ENCODE peak calls at places on chromosomes 2 and 18, in ten cellular contexts. N is heart left ventricle, X is fibroblast of villous mesenchyme, Y is colonic mucosa, K is body of pancreas, D is WERI-Rb-1, W is transverse colon, A is dorsolateral prefrontal cortex, M is RWPE1, T is left ventricle myocardium inferior. Z is an unnamed sample.

GRCh38 chr2:140273958-140274357 is 1493.8 kb upstream of the NXPH2 start:
- DNase-seq in N (no peak), X (no peak), Y (no peak), K (no peak), D (no peak), W (no peak), A (no peak), M (no peak), T (no peak), Z (no peak)

GRCh38 chr2:179556425-179556824 is 291.8 kb upstream of the SESTD1 start:
- DNase-seq in N (no peak), X (no peak), Y (no peak), K (no peak), D (no peak), W (no peak), A (no peak), M (no peak), T (no peak), Z (no peak)

GRCh38 chr2:191126386-191126785 is 24.4 kb downstream of the STAT4 start:
- DNase-seq in N (no peak), X (no peak), Y (no peak), K (no peak), D (no peak), W (no peak), A (no peak), M (no peak), T (no peak), Z (no peak)

GRCh38 chr2:126220336-126220735 is 435.6 kb upstream of the GYPC start:
- DNase-seq in N (no peak), X (peak), Y (no peak), K (no peak), D (no peak), W (no peak), A (no peak), M (no peak), T (no peak), Z (no peak)

GRCh38 chr18:36786686-36787085 is 42.1 kb downstream of the TPGS2 start:
- DNase-seq in N (peak), X (peak), Y (no peak), K (peak), D (no peak), W (peak), A (no peak), M (no peak), T (peak), Z (no peak)

GRCh38 chr2:173017657-173018420 is 57.8 kb upstream of the MAP3K20 start:
- DNase-seq in N (no peak), X (no peak), Y (no peak), K (no peak), D (peak), W (no peak), A (no peak), M (no peak), T (no peak), Z (no peak)

GRCh38 chr2:96807127-96807471 is 9.0 kb upstream of the CNNM3 start:
- DNase-seq in N (no peak), X (no peak), Y (no peak), K (no peak), D (no peak), W (no peak), A (no peak), M (no peak), T (no peak), Z (no peak)

GRCh38 chr2:17166506-17166905 is 351.7 kb downstream of the RAD51AP2 start:
- DNase-seq in N (no peak), X (peak), Y (no peak), K (no peak), D (no peak), W (no peak), A (no peak), M (no peak), T (no peak), Z (no peak)

DNA sequence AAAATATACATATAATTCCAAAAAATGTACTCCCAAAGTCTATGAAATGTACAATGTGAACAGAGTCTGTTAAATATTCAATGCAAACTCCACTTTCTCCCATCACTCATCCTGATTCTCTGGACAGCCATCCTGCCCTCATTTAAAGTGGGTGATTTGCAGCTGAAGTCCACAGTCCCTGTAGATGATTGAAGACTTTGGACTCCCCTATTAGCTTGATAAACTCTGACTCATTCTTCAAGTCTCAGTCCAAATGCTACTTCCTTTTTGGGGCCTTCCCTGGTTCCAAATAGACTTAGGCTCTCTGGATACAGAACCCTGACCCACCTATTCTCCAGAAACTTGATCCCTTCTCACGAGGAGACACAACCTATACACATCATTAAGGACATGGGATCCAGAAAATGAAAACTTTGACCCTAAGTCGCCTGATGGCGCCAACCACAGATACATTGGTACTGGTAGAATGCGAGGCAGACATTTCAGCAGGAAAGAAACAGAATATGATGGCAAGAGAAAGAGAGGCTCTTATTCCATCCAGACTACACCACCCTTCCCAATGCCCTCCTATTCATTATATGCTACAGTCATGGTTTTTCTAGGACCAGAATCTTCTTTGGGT is 122.7 kb downstream of the VIT start:
- DNase-seq in N (no peak), X (no peak), Y (peak), K (no peak), D (no peak), W (no peak), A (no peak), M (no peak), T (no peak), Z (no peak)
- TF ChIP-seq CTCF in N (no peak), X (no peak), Y (no peak), K (no peak), D (no peak), W (no peak), A (no peak), M (no peak), T (no peak), Z (no peak)

GRCh38 chr2:11904029-11904428 is 157.6 kb downstream of the LPIN1 start:
- DNase-seq in N (no peak), X (no peak), Y (no peak), K (no peak), D (peak), W (no peak), A (no peak), M (no peak), T (no peak), Z (no peak)
- TF ChIP-seq CTCF in N (no peak), X (no peak), Y (no peak), K (no peak), D (peak), W (no peak), A (no peak), M (no peak), T (no peak), Z (no peak)

GRCh38 chr2:149489452-149489851 is 98.1 kb downstream of the MMADHC start:
- DNase-seq in N (no peak), X (no peak), Y (no peak), K (no peak), D (no peak), W (no peak), A (no peak), M (no peak), T (no peak), Z (no peak)

GRCh38 chr2:149488719-149489440 is 98.7 kb downstream of the MMADHC start:
- DNase-seq in N (no peak), X (no peak), Y (no peak), K (no peak), D (no peak), W (no peak), A (no peak), M (no peak), T (no peak), Z (no peak)

GRCh38 chr2:149487189-149487588 is 100.4 kb downstream of the MMADHC start:
- DNase-seq in N (no peak), X (peak), Y (no peak), K (no peak), D (no peak), W (no peak), A (no peak), M (no peak), T (no peak), Z (no peak)

GRCh38 chr2:149492923-149493322 is 94.7 kb downstream of the MMADHC start:
- DNase-seq in N (no peak), X (no peak), Y (no peak), K (no peak), D (no peak), W (no peak), A (no peak), M (no peak), T (no peak), Z (no peak)

DNA sequence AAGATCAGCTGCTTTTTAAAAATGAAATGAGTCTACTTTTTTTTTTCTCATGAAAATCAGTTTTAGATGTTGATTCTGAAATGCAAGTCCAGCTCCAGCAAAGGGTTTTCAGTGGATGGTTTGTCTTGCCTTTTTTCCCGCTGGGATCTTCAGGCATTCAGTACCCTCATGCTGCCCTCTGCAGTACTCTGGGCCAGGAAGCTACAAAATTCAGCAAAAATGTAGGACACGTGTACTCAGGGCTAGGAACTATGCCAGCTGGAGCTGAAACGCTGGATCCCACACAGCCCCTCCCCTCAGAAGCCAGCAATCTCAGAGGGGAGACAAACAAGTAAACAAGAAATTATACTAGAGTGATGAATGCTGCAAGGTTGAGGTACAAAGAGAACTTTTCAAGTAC is 97.3 kb downstream of the MMADHC start:
- DNase-seq in N (no peak), X (peak), Y (no peak), K (no peak), D (no peak), W (no peak), A (no peak), M (no peak), T (no peak), Z (no peak)
- TF ChIP-seq CTCF in N (no peak), X (peak), Y (no peak), K (no peak), D (no peak), W (no peak), A (no peak), M (no peak), T (no peak), Z (no peak)

GRCh38 chr2:214808961-214809750 is at the start of gene BARD1:
- DNase-seq in N (peak), X (peak), Y (peak), K (peak), D (peak), W (peak), A (no peak), M (peak), T (peak), Z (peak)
- TF ChIP-seq CTCF in N (no peak), X (no peak), Y (no peak), K (no peak), D (no peak), W (no peak), A (no peak), M (no peak), T (no peak), Z (no peak)

DNA sequence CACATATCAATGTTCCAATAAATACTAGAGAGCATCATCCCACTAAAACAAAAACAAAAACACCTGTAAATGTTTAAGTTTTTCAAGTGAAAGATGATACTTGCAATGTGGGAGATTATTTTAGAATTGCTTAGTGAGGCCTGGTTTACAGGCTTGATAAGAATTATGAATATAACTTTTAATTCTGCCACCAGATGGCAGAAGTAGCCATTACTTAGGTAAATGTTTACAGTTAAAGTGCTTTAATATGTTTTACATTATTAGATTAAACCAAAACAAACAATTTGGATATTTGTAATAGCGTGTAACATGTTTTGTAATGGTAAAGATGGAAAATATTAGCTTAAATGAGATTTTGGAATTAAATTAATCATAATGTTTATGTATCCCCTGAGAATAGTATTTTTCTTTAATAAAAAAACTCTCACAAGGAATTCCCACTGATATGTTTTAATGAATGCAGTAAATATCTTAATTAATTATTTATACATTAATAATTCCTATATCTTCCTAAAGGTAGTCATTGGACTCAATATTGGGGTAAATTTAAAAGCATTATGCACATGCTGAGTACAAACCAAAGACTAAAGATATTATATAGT is 522.0 kb downstream of the SPAG16 start:
- DNase-seq in N (no peak), X (peak), Y (no peak), K (no peak), D (no peak), W (no peak), A (no peak), M (no peak), T (no peak), Z (no peak)
- TF ChIP-seq CTCF in N (peak), X (peak), Y (no peak), K (no peak), D (no peak), W (no peak), A (peak), M (peak), T (peak), Z (peak)

DNA sequence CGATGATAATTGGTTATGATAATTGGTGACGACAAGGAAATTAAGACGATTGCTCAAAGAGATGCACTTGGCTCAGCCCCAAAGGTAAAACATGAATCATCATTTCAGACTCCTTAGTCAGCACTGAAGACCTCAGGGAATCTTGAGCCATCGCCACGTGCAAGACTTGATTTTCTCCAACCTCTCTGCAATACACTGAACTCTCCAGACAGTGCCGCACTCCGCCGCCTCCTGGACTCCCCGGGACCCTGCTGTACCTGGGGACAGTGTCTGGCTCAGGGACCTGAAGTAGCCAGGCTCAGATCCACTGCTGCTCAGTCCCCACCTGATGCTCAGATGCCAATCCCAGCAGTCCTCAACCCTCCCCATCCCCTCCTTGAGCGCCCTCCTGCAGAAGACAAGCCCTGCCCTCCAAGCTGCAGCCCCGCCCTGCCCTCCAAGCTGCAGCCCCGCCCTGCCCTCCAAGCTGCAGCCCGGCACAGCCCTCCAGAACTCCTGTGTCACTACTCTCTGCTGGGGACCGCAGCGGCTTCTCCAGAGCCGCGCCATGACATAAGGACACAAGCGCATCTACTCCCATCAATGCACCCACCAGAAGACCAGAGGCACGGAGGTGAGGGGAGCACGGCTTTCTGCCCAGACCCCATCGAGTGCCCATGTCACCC is 1.1 kb downstream of the TMEM18 start:
- DNase-seq in N (no peak), X (peak), Y (peak), K (peak), D (peak), W (peak), A (no peak), M (peak), T (no peak), Z (peak)
- TF ChIP-seq CTCF in N (peak), X (peak), Y (no peak), K (no peak), D (no peak), W (no peak), A (peak), M (peak), T (no peak), Z (peak)

GRCh38 chr2:230106771-230107170 is 38.0 kb upstream of the SLC16A14 start:
- DNase-seq in N (no peak), X (no peak), Y (no peak), K (no peak), D (no peak), W (no peak), A (no peak), M (no peak), T (no peak), Z (no peak)
- TF ChIP-seq CTCF in N (no peak), X (no peak), Y (no peak), K (no peak), D (no peak), W (no peak), A (no peak), M (no peak), T (no peak), Z (no peak)

DNA sequence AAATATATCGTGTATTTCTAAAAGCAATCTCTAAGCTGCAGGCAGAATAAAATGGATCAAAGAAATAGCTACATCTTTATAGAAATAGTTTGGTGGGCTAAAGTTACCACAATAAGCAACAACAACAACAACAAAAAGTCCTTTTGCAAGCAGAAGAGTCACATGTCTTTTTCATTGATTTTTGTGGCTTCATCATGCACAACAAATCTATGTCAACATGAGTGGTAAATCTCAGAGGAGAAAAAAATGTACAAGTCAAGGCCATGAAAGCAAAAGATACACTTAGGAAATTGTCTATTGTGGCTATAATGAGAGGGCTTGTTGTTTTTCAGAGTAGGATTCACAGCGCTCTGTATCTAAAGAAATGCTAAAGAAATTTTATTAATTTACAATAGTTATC is 269.7 kb downstream of the GRB14 start:
- DNase-seq in N (no peak), X (no peak), Y (no peak), K (no peak), D (no peak), W (no peak), A (no peak), M (no peak), T (no peak), Z (no peak)
- TF ChIP-seq CTCF in N (no peak), X (no peak), Y (no peak), K (no peak), D (no peak), W (no peak), A (no peak), M (no peak), T (no peak), Z (no peak)

GRCh38 chr18:78986018-78986481 is 6.4 kb downstream of the SALL3 start:
- DNase-seq in N (no peak), X (no peak), Y (no peak), K (no peak), D (peak), W (no peak), A (peak), M (no peak), T (no peak), Z (peak)
- TF ChIP-seq CTCF in N (peak), X (peak), Y (no peak), K (no peak), D (peak), W (no peak), A (peak), M (peak), T (peak), Z (peak)

DNA sequence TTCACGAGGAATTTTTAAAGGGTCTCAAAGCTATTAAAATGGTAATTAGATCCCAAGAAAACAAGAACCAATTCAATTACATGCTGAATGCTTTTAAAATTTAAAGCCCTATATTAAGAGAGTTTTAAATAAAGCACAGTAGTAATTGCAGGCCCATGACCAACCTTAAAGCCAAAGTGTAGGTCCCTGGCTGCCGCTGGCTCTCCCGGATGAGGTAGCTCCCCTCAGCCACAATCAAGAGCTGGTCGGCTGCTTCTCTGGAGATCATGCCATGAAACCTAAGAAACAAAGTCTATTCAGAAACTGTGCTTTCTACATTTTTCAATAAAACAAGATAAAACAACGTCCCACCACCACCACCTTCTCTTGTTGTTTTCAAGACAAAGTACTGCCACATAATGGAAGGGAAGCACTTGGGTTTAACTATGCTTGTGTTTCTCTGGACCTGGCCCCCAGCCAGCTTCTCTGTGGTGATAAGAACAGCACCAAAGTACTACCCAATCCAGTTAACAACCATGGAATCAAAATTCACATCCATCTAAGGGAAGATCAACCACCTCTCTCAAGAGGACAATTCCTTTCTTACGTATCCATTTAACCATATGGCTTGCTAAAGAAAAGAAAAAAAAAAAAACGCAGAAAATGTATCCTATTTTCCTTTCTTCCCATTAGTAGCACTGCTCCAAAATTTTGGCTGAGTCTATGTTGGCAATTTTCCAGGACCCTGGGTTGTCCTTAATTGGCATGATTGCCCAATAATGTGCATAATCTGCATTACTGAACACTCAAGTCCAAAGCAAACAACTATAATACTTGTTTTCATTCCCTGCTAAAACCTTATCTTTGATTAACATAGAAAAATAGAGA is 90.1 kb downstream of the CHN1 start:
- DNase-seq in N (peak), X (peak), Y (no peak), K (peak), D (no peak), W (no peak), A (no peak), M (no peak), T (peak), Z (no peak)
- TF ChIP-seq CTCF in N (no peak), X (no peak), Y (no peak), K (no peak), D (no peak), W (no peak), A (no peak), M (no peak), T (no peak), Z (no peak)